ENCODE peak calls at places on chromosomes 4 and X, in six cellular contexts. One of them, this sample, is unnamed. For H3K36me3, the result is how much of the 10 kb centered on the place peaks cover.

GRCh38 chr4:88919056-88919455 is 137.9 kb downstream of the FAM13A start:
- DNase-seq in transverse colon: no peak
- DNase-seq in HCT116: no peak
- DNase-seq in stomach: no peak
- DNase-seq in upper lobe of left lung: no peak
- DNase-seq in SK-N-SH: no peak
- DNase-seq in this sample: no peak

GRCh38 chrX:134625315-134625718 is 33.0 kb downstream of the PLAC1 start:
- DNase-seq in transverse colon: no peak
- DNase-seq in HCT116: no peak
- DNase-seq in stomach: no peak
- DNase-seq in upper lobe of left lung: no peak
- DNase-seq in SK-N-SH: no peak
- DNase-seq in this sample: no peak

GRCh38 chrX:120207009-120207610 is 43.5 kb upstream of the ZBTB33 start:
- DNase-seq in transverse colon: no peak
- DNase-seq in HCT116: no peak
- DNase-seq in stomach: no peak
- DNase-seq in upper lobe of left lung: no peak
- DNase-seq in SK-N-SH: no peak
- DNase-seq in this sample: no peak

GRCh38 chr4:5398056-5398455 is 310.3 kb downstream of the EVC2 start:
- DNase-seq in transverse colon: no peak
- DNase-seq in HCT116: no peak
- DNase-seq in stomach: no peak
- DNase-seq in upper lobe of left lung: no peak
- DNase-seq in SK-N-SH: no peak
- DNase-seq in this sample: peak

GRCh38 chrX:54994099-54994498 is at the start of gene PFKFB1:
- DNase-seq in transverse colon: no peak
- DNase-seq in HCT116: no peak
- DNase-seq in stomach: no peak
- DNase-seq in upper lobe of left lung: no peak
- DNase-seq in SK-N-SH: no peak
- DNase-seq in this sample: no peak

GRCh38 chrX:2654436-2655340 is 36.4 kb upstream of the CD99 start:
- DNase-seq in transverse colon: peak
- DNase-seq in HCT116: no peak
- DNase-seq in stomach: peak
- DNase-seq in upper lobe of left lung: no peak
- DNase-seq in SK-N-SH: no peak
- DNase-seq in this sample: no peak

GRCh38 chr4:140094701-140095420 is 59.1 kb downstream of the MAML3 start:
- DNase-seq in transverse colon: peak
- DNase-seq in HCT116: no peak
- DNase-seq in stomach: peak
- DNase-seq in upper lobe of left lung: peak
- DNase-seq in SK-N-SH: peak
- DNase-seq in this sample: peak

GRCh38 chr4:4866833-4867744 is 7.6 kb downstream of the MSX1 start:
- DNase-seq in transverse colon: no peak
- DNase-seq in HCT116: no peak
- DNase-seq in stomach: no peak
- DNase-seq in upper lobe of left lung: peak
- DNase-seq in SK-N-SH: peak
- DNase-seq in this sample: no peak

GRCh38 chr4:23946307-23946706 is 56.5 kb upstream of the PPARGC1A start:
- DNase-seq in transverse colon: no peak
- DNase-seq in HCT116: no peak
- DNase-seq in stomach: no peak
- DNase-seq in upper lobe of left lung: no peak
- DNase-seq in SK-N-SH: no peak
- DNase-seq in this sample: no peak

GRCh38 chrX:141469469-141469868 is 115.1 kb downstream of the SPANXA1 start:
- DNase-seq in transverse colon: no peak
- DNase-seq in HCT116: no peak
- DNase-seq in stomach: no peak
- DNase-seq in upper lobe of left lung: no peak
- DNase-seq in SK-N-SH: no peak
- DNase-seq in this sample: no peak

GRCh38 chr4:147109800-147110199 is 164.1 kb upstream of the TTC29 start:
- DNase-seq in transverse colon: no peak
- DNase-seq in HCT116: no peak
- DNase-seq in stomach: no peak
- DNase-seq in upper lobe of left lung: no peak
- DNase-seq in SK-N-SH: no peak
- DNase-seq in this sample: no peak

GRCh38 chrX:154040307-154040756 is 20.6 kb upstream of the IRAK1 start:
- DNase-seq in transverse colon: no peak
- DNase-seq in HCT116: no peak
- DNase-seq in stomach: no peak
- DNase-seq in upper lobe of left lung: no peak
- DNase-seq in SK-N-SH: no peak
- DNase-seq in this sample: no peak

GRCh38 chr4:101414496-101414895 is 67.2 kb upstream of the PPP3CA start:
- DNase-seq in transverse colon: no peak
- DNase-seq in HCT116: no peak
- DNase-seq in stomach: no peak
- DNase-seq in upper lobe of left lung: no peak
- DNase-seq in SK-N-SH: no peak
- DNase-seq in this sample: no peak

GRCh38 chr4:8401665-8402064 is 38.9 kb downstream of the ACOX3 start:
- DNase-seq in transverse colon: no peak
- DNase-seq in HCT116: no peak
- DNase-seq in stomach: no peak
- DNase-seq in upper lobe of left lung: no peak
- DNase-seq in SK-N-SH: no peak
- DNase-seq in this sample: no peak

GRCh38 chr4:8402181-8402597 is 38.3 kb downstream of the ACOX3 start:
- DNase-seq in transverse colon: no peak
- DNase-seq in HCT116: no peak
- DNase-seq in stomach: no peak
- DNase-seq in upper lobe of left lung: no peak
- DNase-seq in SK-N-SH: no peak
- DNase-seq in this sample: peak

GRCh38 chr4:8402640-8403039 is 37.9 kb downstream of the ACOX3 start:
- DNase-seq in transverse colon: no peak
- DNase-seq in HCT116: no peak
- DNase-seq in stomach: no peak
- DNase-seq in upper lobe of left lung: no peak
- DNase-seq in SK-N-SH: no peak
- DNase-seq in this sample: no peak

GRCh38 chr4:8403981-8404380 is 36.5 kb downstream of the ACOX3 start:
- DNase-seq in transverse colon: no peak
- DNase-seq in HCT116: no peak
- DNase-seq in stomach: no peak
- DNase-seq in upper lobe of left lung: no peak
- DNase-seq in SK-N-SH: peak
- DNase-seq in this sample: no peak

DNA sequence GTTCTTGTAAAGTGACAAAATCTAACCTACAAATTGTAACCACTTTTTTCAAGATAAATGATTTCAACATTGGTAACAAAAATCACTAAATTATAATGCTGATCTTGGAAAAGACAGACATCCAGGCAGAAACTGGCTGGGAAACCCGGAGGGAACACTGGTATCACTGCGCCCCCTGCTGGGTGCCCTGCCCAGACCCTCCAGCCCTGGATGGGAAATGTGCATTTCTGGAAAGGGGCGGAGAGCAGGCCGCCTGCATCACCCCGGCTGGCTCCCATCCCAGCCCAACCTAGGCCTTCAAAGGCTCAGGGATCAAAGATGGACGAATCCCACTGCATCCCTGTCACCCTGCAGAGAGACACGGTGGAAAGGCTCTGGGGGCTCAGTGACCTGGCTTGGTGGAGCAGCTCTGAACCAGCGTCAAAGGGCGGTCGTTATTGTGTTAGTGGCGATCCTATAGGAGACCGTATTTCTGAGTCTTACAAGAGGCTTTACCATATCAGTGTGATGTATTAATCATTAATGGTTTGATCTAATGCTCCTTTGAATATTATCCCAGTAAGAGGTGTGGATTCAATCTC is 37.3 kb downstream of the ACOX3 start:
- DNase-seq in transverse colon: peak
- DNase-seq in HCT116: peak
- DNase-seq in stomach: peak
- DNase-seq in upper lobe of left lung: peak
- DNase-seq in SK-N-SH: peak
- DNase-seq in this sample: peak
- TF ChIP-seq POLR2AphosphoS5 in transverse colon: no peak
- TF ChIP-seq POLR2AphosphoS5 in HCT116: no peak
- TF ChIP-seq POLR2AphosphoS5 in stomach: peak
- TF ChIP-seq POLR2AphosphoS5 in upper lobe of left lung: no peak
- TF ChIP-seq POLR2AphosphoS5 in SK-N-SH: no peak
- TF ChIP-seq POLR2AphosphoS5 in this sample: peak

GRCh38 chrX:11789809-11790208 is 31.8 kb downstream of the MSL3 start:
- DNase-seq in transverse colon: no peak
- DNase-seq in HCT116: no peak
- DNase-seq in stomach: no peak
- DNase-seq in upper lobe of left lung: no peak
- DNase-seq in SK-N-SH: no peak
- DNase-seq in this sample: no peak

GRCh38 chrX:11791090-11791489 is 33.1 kb downstream of the MSL3 start:
- DNase-seq in transverse colon: no peak
- DNase-seq in HCT116: no peak
- DNase-seq in stomach: no peak
- DNase-seq in upper lobe of left lung: no peak
- DNase-seq in SK-N-SH: no peak
- DNase-seq in this sample: no peak

GRCh38 chrX:11787564-11787963 is 29.5 kb downstream of the MSL3 start:
- DNase-seq in transverse colon: peak
- DNase-seq in HCT116: peak
- DNase-seq in stomach: peak
- DNase-seq in upper lobe of left lung: peak
- DNase-seq in SK-N-SH: peak
- DNase-seq in this sample: peak

GRCh38 chrX:11784543-11784942 is 26.5 kb downstream of the MSL3 start:
- DNase-seq in transverse colon: no peak
- DNase-seq in HCT116: no peak
- DNase-seq in stomach: no peak
- DNase-seq in upper lobe of left lung: no peak
- DNase-seq in SK-N-SH: no peak
- DNase-seq in this sample: no peak

GRCh38 chrX:11786862-11787261 is 28.8 kb downstream of the MSL3 start:
- DNase-seq in transverse colon: no peak
- DNase-seq in HCT116: no peak
- DNase-seq in stomach: no peak
- DNase-seq in upper lobe of left lung: no peak
- DNase-seq in SK-N-SH: no peak
- DNase-seq in this sample: no peak
- H3K4me3 ChIP-seq in transverse colon: no peak
- H3K4me3 ChIP-seq in HCT116: no peak
- H3K4me3 ChIP-seq in stomach: no peak
- H3K4me3 ChIP-seq in upper lobe of left lung: no peak
- H3K4me3 ChIP-seq in SK-N-SH: no peak
- H3K4me3 ChIP-seq in this sample: no peak

GRCh38 chr4:2831611-2832308 is 11.9 kb upstream of the ADD1 start:
- DNase-seq in transverse colon: peak
- DNase-seq in HCT116: no peak
- DNase-seq in stomach: peak
- DNase-seq in upper lobe of left lung: peak
- DNase-seq in SK-N-SH: peak
- DNase-seq in this sample: peak
- H3K36me3 ChIP-seq in transverse colon: under half
- H3K36me3 ChIP-seq in HCT116: under half
- H3K36me3 ChIP-seq in stomach: half or more
- H3K36me3 ChIP-seq in upper lobe of left lung: half or more
- H3K36me3 ChIP-seq in SK-N-SH: under half
- H3K36me3 ChIP-seq in this sample: under half

DNA sequence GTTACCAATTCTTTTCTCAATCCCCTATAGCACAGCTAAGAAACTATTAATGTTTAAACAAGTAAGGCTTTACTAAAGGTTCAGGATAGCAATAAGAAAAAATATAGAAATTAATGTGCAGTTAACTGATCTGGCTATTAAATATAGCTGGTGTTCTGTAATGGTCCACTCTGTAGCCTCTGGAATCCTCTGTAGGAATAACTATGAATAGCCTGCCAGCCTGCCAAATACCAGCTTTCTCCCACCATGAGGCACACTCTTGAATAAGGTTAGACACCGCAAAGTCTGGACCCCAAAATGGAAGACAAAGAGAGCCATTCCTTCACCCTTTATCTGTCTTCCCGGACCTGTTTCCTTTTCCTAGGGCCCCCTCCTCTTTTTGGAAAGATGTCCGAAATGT is 30.6 kb downstream of the CEP44 start:
- DNase-seq in transverse colon: no peak
- DNase-seq in HCT116: no peak
- DNase-seq in stomach: no peak
- DNase-seq in upper lobe of left lung: no peak
- DNase-seq in SK-N-SH: no peak
- DNase-seq in this sample: no peak
- TF ChIP-seq POLR2AphosphoS5 in transverse colon: no peak
- TF ChIP-seq POLR2AphosphoS5 in HCT116: no peak
- TF ChIP-seq POLR2AphosphoS5 in stomach: no peak
- TF ChIP-seq POLR2AphosphoS5 in upper lobe of left lung: no peak
- TF ChIP-seq POLR2AphosphoS5 in SK-N-SH: no peak
- TF ChIP-seq POLR2AphosphoS5 in this sample: no peak

DNA sequence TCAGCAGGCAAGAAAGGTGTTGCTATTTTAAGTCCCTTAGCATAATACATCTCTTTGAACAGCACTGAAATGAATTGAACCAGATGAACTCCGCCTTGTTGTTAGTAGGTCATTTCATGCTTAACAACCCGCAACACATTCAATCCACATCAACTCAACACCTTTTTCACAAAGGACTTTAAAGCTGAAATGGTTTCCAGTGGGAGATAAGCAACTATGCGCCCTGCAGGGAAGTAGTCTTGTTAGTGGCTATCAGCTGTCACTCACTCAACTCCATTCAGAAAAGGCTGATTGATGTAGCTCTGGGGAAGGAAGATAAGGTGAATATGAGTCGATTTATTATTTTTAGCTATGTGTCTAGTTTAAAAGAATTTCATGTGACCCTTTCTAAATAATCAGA is 46.0 kb downstream of the ATP8A1 start:
- DNase-seq in transverse colon: no peak
- DNase-seq in HCT116: no peak
- DNase-seq in stomach: no peak
- DNase-seq in upper lobe of left lung: no peak
- DNase-seq in SK-N-SH: no peak
- DNase-seq in this sample: no peak
- H3K4me3 ChIP-seq in transverse colon: no peak
- H3K4me3 ChIP-seq in HCT116: no peak
- H3K4me3 ChIP-seq in stomach: no peak
- H3K4me3 ChIP-seq in upper lobe of left lung: no peak
- H3K4me3 ChIP-seq in SK-N-SH: no peak
- H3K4me3 ChIP-seq in this sample: no peak

This sample was measured in sigmoid colon.